ENCODE peak calls at places on chromosomes 2 and 18, in five cellular contexts. T is stimulated activated CD4-positive, alpha-beta T cell treated with anti-CD3 and anti-CD28 coated beads, Interleukin-12 subunit alpha, Interleukin-12 subunit beta, amount 100 ng/mL, for 48 hours; L is NCI-H345; H is stimulated activated CD8-positive, alpha-beta memory T cell treated with anti-CD3 and anti-CD28 coated beads, Interleukin-15, amount 100 ng/mL, for 24 hours; S is EL. I is an unnamed sample.

GRCh38 chr2:56008661-56009411 is 85.3 kb upstream of the EFEMP1 start:
- DNase-seq in S (peak), L (peak), T (no peak), H (no peak), I (no peak)

GRCh38 chr2:56001992-56002391 is 78.4 kb upstream of the EFEMP1 start:
- DNase-seq in S (no peak), H (no peak), T (no peak), L (no peak), I (no peak)

GRCh38 chr2:152537252-152537651 is 180.0 kb downstream of the PRPF40A start:
- DNase-seq in H (no peak), S (no peak), T (no peak), L (no peak), I (no peak)

GRCh38 chr18:68417166-68417776 is 297.6 kb downstream of the TMX3 start:
- DNase-seq in T (no peak), L (no peak), S (peak), H (no peak), I (no peak)

GRCh38 chr18:72849671-72850070 is 18.1 kb downstream of the NETO1 start:
- DNase-seq in H (no peak), T (no peak), S (no peak), L (no peak), I (no peak)

GRCh38 chr2:96993367-96993766 is 7.0 kb upstream of the FAM178B start:
- DNase-seq in T (no peak), H (no peak), S (no peak), L (no peak), I (no peak)

GRCh38 chr2:48940606-48941005 is 185.1 kb upstream of the LHCGR start:
- DNase-seq in L (peak), S (no peak), T (no peak), H (no peak), I (no peak)

GRCh38 chr2:148909114-148909513 is 34.1 kb downstream of the KIF5C start:
- DNase-seq in T (no peak), S (peak), H (no peak), L (peak), I (no peak)

GRCh38 chr2:105744091-105744908 is 412 bp upstream of the NCK2 start:
- DNase-seq in H (no peak), T (no peak), L (peak), S (peak), I (peak)

GRCh38 chr2:28754321-28754720 is 2.7 kb downstream of the PPP1CB start:
- DNase-seq in L (no peak), H (no peak), S (peak), T (no peak), I (no peak)

GRCh38 chr2:189408294-189408693 is 33.0 kb upstream of the WDR75 start:
- DNase-seq in H (no peak), S (peak), L (no peak), T (no peak), I (no peak)

GRCh38 chr18:58726671-58727070 is 55.4 kb downstream of the MALT1 start:
- DNase-seq in H (no peak), T (no peak), L (no peak), S (no peak), I (no peak)

GRCh38 chr2:122020377-122020776 is 264.9 kb downstream of the TSN start:
- DNase-seq in H (no peak), T (no peak), S (no peak), L (no peak), I (no peak)

GRCh38 chr2:192184349-192184748 is 10.4 kb downstream of the TMEFF2 start:
- DNase-seq in L (no peak), H (no peak), T (no peak), S (no peak), I (no peak)

I was measured in MM.1S.